ENCODE peak calls at places on chromosome 6, in four cellular contexts. B, U, Y and K are unnamed samples.

GRCh38 chr6:49333345-49334120 is 129.5 kb downstream of the MMUT start:
- DNase-seq in B (no peak), U (no peak), Y (no peak), K (no peak)

GRCh38 chr6:159654483-159655098 is 38.5 kb downstream of the SOD2 start:
- DNase-seq in B (peak; percentile 65), U (peak; percentile 41), Y (peak; percentile 45), K (peak; percentile 13)

GRCh38 chr6:158226655-158227512 is 58.7 kb downstream of the GTF2H5 start:
- DNase-seq in B (peak; percentile 37), U (no peak), Y (no peak), K (no peak)

GRCh38 chr6:14026831-14027539 is 90.6 kb upstream of the CD83 start:
- DNase-seq in B (no peak), U (no peak), Y (no peak), K (no peak)

GRCh38 chr6:159099311-159099710 is 54.5 kb upstream of the TAGAP start:
- DNase-seq in B (no peak), U (no peak), Y (no peak), K (no peak)

GRCh38 chr6:81890846-81891245 is 138.4 kb upstream of the TENT5A start:
- DNase-seq in B (no peak), U (no peak), Y (no peak), K (no peak)

GRCh38 chr6:36337814-36338213 is 1.1 kb upstream of the BNIP5 start:
- DNase-seq in B (no peak), U (no peak), Y (no peak), K (no peak)

GRCh38 chr6:53692172-53692571 is 26.6 kb upstream of the KLHL31 start:
- DNase-seq in B (no peak), U (no peak), Y (no peak), K (no peak)

GRCh38 chr6:158508450-158508849 is 51.4 kb upstream of the TMEM181 start:
- DNase-seq in B (no peak), U (no peak), Y (no peak), K (no peak)

GRCh38 chr6:63554782-63555181 is 17.5 kb upstream of the LOC128125822 start:
- DNase-seq in B (no peak), U (no peak), Y (no peak), K (no peak)

GRCh38 chr6:157521665-157522335 is 140.8 kb downstream of the ZDHHC14 start:
- DNase-seq in B (no peak), U (no peak), Y (no peak), K (no peak)

GRCh38 chr6:133251688-133252087 is 10.5 kb downstream of the EYA4 start:
- DNase-seq in B (no peak), U (no peak), Y (no peak), K (no peak)

GRCh38 chr6:96811670-96812069 is 25.6 kb downstream of the GPR63 start:
- DNase-seq in B (no peak), U (no peak), Y (no peak), K (no peak)

GRCh38 chr6:36735110-36735971 is 37.7 kb downstream of the RAB44 start:
- DNase-seq in B (no peak), U (no peak), Y (no peak), K (no peak)

GRCh38 chr6:83867527-83868161 is 8.2 kb downstream of the CYB5R4 start:
- DNase-seq in B (no peak), U (peak; percentile 21), Y (no peak), K (peak; percentile 95)

GRCh38 chr6:148846778-148847761 is 100.2 kb downstream of the UST start:
- DNase-seq in B (no peak), U (no peak), Y (no peak), K (no peak)

GRCh38 chr6:134529921-134530320 is 212.0 kb upstream of the SGK1 start:
- DNase-seq in B (peak; percentile 93), U (no peak), Y (no peak), K (no peak)

GRCh38 chr6:132797975-132798819 is at the start of gene SLC18B1:
- DNase-seq in B (peak; percentile 36), U (no peak), Y (peak; percentile 80), K (no peak)

GRCh38 chr6:45500924-45501816 is 123.4 kb upstream of the SUPT3H start:
- DNase-seq in B (peak; percentile 71), U (peak; percentile 58), Y (peak; percentile 73), K (no peak)

GRCh38 chr6:120282005-120282404 is 932.4 kb upstream of the MAN1A1 start:
- DNase-seq in B (no peak), U (no peak), Y (no peak), K (no peak)

GRCh38 chr6:166705070-166705469 is 78.0 kb upstream of the RPS6KA2 start:
- DNase-seq in B (no peak), U (no peak), Y (no peak), K (no peak)

GRCh38 chr6:68777956-68778355 is 142.9 kb downstream of the ADGRB3 start:
- DNase-seq in B (no peak), U (no peak), Y (no peak), K (no peak)

GRCh38 chr6:110813813-110814487 is 1.3 kb downstream of the CDK19 start:
- DNase-seq in B (no peak), U (no peak), Y (no peak), K (no peak)

GRCh38 chr6:7008451-7008988 is 99.2 kb upstream of the RREB1 start:
- DNase-seq in B (no peak), U (no peak), Y (no peak), K (no peak)

GRCh38 chr6:105043979-105044378 is 87.1 kb downstream of the LIN28B start:
- DNase-seq in B (no peak), U (no peak), Y (no peak), K (no peak)

GRCh38 chr6:110731898-110732297 is 83.4 kb downstream of the CDK19 start:
- DNase-seq in B (no peak), U (no peak), Y (no peak), K (no peak)

GRCh38 chr6:32945106-32945761 is 4.4 kb upstream of the HLA-DMB start:
- DNase-seq in B (no peak), U (no peak), Y (no peak), K (no peak)
- TF ChIP-seq POLR2AphosphoS5 in B (no peak), U (no peak), Y (no peak), K (no peak)

DNA sequence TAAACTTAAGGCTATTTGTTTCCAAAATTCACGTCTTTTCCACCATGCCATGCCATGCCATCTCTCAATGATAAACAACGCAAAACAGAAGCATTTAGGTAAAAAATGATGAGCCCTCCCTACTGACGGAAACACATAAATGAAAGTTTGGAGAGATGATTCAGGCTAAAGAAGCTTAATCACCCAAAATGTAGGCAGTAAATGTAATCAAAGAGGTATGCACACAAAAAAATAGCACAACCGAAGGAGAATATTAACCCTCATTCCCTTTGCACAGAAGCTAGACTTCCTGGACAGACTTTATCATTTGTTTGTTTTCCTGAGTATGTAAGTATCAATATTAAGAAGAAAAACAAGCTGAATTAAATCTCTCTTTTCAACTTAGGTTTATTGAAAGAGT is 28.8 kb downstream of the DCDC2 start:
- DNase-seq in B (no peak), U (no peak), Y (no peak), K (no peak)
- TF ChIP-seq TCF7L2 in B (no peak), U (no peak), Y (no peak), K (no peak)

GRCh38 chr6:138330763-138331162 is 46.9 kb upstream of the SMIM28 start:
- DNase-seq in B (no peak), U (no peak), Y (no peak), K (no peak)
- TF ChIP-seq POLR2AphosphoS5 in B (no peak), U (no peak), Y (no peak), K (no peak)

GRCh38 chr6:30219244-30219643 is 6.0 kb upstream of the TRIM26 start:
- DNase-seq in B (peak; percentile 77), U (no peak), Y (no peak), K (peak; percentile 48)

GRCh38 chr6:30212865-30213653 is at the start of gene TRIM26:
- DNase-seq in B (peak; percentile 97), U (peak; percentile 94), Y (peak; percentile 88), K (peak; percentile 86)

GRCh38 chr6:30213654-30213998 is 420 bp upstream of the TRIM26 start:
- DNase-seq in B (no peak), U (no peak), Y (no peak), K (peak; percentile 32)

GRCh38 chr6:30213999-30214982 is 1.1 kb upstream of the TRIM26 start:
- DNase-seq in B (peak; percentile 66), U (no peak), Y (peak; percentile 30), K (peak; percentile 36)

DNA sequence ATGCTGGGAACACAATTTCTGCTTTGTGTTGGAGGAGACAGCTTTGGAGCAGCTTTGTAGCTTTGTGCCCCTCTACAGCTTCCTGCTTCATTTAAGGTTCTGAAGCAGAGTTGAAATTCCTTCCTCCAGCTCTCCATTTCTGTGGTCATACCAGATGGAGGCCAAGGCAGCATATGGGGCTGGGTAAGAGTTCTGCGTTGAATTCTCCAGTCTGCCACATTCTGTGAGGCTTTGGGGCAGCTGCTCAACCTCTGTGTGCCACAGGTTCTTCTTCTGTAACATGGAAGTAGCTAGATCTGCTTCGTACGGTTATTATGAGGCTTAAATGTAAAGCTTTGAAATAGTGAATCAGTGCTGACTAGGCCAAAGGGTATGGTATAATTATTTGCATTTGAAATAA is 2.9 kb upstream of the TRIM26 start:
- DNase-seq in B (no peak), U (no peak), Y (no peak), K (no peak)
- TF ChIP-seq TCF7L2 in B (no peak), U (no peak), Y (no peak), K (no peak)

GRCh38 chr6:168834814-168835213 is 393.8 kb downstream of the SMOC2 start:
- DNase-seq in B (peak; percentile 25), U (no peak), Y (no peak), K (no peak)
- TF ChIP-seq POLR2AphosphoS5 in B (no peak), U (no peak), Y (no peak), K (no peak)

DNA sequence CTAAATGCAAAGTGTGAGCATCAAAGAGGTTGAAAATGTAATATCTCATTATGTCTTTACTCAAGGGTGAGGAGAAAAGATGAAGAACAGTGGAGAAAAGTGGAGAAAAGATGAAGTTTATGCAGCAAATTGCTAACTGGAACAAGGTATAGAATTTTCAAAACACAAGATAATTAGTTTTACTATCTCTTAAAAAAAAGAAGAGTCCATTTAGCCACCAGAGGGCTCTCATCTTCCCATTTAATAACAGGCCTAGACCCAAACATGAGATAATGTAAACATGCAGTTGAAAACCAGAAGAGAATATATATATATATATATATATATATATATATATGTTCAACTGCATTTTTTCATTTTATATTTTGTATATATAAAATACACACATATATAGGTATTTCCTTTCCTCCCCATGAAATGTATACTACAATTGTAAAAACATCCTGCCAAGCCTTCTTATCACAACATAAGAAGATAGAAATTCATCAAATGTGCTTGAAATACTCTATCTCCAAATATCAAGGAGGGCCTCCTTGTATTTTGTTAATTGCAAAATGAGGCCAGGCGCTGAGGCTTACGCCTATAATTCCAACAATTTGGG is 78.4 kb downstream of the ADTRP start:
- DNase-seq in B (peak; percentile 56), U (peak; percentile 32), Y (peak; percentile 55), K (no peak)
- TF ChIP-seq TCF7L2 in B (no peak), U (no peak), Y (no peak), K (no peak)

GRCh38 chr6:28104392-28105250 is 19.8 kb upstream of the ZSCAN16 start:
- DNase-seq in B (peak; percentile 80), U (peak; percentile 45), Y (peak; percentile 87), K (no peak)
- TF ChIP-seq POLR2AphosphoS5 in B (peak; percentile 94), U (peak; percentile 87), Y (peak; percentile 86), K (peak; percentile 94)

GRCh38 chr6:89952696-89953095 is 58.4 kb downstream of the GJA10 start:
- DNase-seq in B (no peak), U (no peak), Y (no peak), K (no peak)
- TF ChIP-seq TCF7L2 in B (no peak), U (no peak), Y (no peak), K (no peak)